ENCODE peak calls at places on chromosomes 2 and 18, in four cellular contexts. T, U, A and N are unnamed samples.

GRCh38 chr18:31825772-31826171 is 65.1 kb upstream of the SLC25A52 start:
- DNase-seq in T (no peak), U (peak), A (peak), N (peak)

GRCh38 chr18:11654736-11655604 is 34.1 kb upstream of the GNAL start:
- DNase-seq in T (peak), U (peak), A (peak), N (peak)

GRCh38 chr2:51662187-51662586 is 630.3 kb upstream of the NRXN1 start:
- DNase-seq in T (no peak), U (peak), A (no peak), N (no peak)

GRCh38 chr2:102106133-102106556 is 36.4 kb upstream of the IL1R1 start:
- DNase-seq in T (peak), U (no peak), A (no peak), N (no peak)

GRCh38 chr18:29501952-29502351 is 1325.0 kb upstream of the CDH2 start:
- DNase-seq in T (peak), U (no peak), A (no peak), N (no peak)

GRCh38 chr18:13067124-13067523 is 76.0 kb downstream of the CEP192 start:
- DNase-seq in T (no peak), U (no peak), A (no peak), N (no peak)

GRCh38 chr2:240917684-240918257 is 11.6 kb downstream of the CROCC2 start:
- DNase-seq in T (no peak), U (no peak), A (peak), N (peak)

GRCh38 chr2:204452464-204453023 is 92.7 kb upstream of the PARD3B start:
- DNase-seq in T (peak), U (peak), A (no peak), N (peak)

GRCh38 chr2:143284087-143284675 is 155.0 kb downstream of the ARHGAP15 start:
- DNase-seq in T (peak), U (peak), A (no peak), N (no peak)

GRCh38 chr18:70195852-70196434 is 9.5 kb downstream of the RTTN start:
- DNase-seq in T (peak), U (peak), A (no peak), N (no peak)

GRCh38 chr18:63317982-63318881 is 1.3 kb downstream of the BCL2 start:
- DNase-seq in T (no peak), U (peak), A (peak), N (peak)

GRCh38 chr2:64524604-64525322 is 635 bp downstream of the AFTPH start:
- DNase-seq in T (peak), U (peak), A (no peak), N (peak)

GRCh38 chr2:128451084-128451483 is 132.4 kb upstream of the HS6ST1 start:
- DNase-seq in T (no peak), U (no peak), A (peak), N (peak)

GRCh38 chr2:128450211-128451015 is 131.7 kb upstream of the HS6ST1 start:
- DNase-seq in T (no peak), U (no peak), A (peak), N (peak)

GRCh38 chr2:128448331-128449225 is 129.9 kb upstream of the HS6ST1 start:
- DNase-seq in T (no peak), U (no peak), A (peak), N (peak)

GRCh38 chr2:128447538-128447885 is 128.8 kb upstream of the HS6ST1 start:
- DNase-seq in T (no peak), U (no peak), A (no peak), N (peak)

DNA sequence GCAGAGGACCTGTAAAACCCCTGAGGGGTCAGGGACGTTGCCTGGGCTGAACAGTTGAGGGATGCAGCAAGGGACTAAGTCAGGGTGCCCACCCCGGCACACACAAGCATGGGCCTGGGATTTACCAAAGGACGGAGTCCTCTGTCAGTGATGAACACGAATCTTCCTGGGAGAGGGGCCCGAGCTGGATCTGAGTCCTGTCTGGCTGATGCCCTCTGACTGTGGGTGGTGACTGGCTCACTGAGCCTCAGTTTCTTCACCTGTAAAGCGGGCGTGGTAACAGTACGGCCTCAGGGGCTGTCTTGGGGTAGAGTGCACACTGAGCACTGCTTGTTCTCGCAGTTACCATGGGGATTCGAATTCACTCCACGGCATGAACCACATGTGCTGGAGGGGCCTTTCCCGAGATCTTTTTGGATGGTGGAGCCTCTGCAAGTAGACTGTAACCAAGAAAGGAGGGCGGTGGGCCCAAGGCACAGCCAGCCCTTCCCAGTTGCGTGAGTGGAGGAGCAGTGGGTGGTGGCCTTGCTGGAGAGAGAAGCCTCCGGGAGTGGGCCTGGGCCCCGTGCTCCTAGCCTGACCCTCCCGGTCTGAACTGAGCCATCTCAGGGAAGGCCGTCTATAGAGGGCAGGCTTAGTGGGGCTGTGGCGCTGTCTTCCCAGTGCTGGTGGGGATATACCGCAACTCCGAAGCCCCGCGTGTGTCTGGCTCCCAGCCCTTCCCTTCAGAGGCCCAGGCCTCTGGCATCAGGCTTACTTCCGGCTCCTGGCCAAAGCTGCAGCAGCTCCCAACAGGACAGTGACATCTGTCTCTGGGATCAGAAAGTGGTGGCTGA is 130.8 kb upstream of the HS6ST1 start:
- DNase-seq in T (no peak), U (peak), A (peak), N (peak)
- H4K5ac ChIP-seq in T (no peak), U (no peak), A (no peak), N (no peak)

DNA sequence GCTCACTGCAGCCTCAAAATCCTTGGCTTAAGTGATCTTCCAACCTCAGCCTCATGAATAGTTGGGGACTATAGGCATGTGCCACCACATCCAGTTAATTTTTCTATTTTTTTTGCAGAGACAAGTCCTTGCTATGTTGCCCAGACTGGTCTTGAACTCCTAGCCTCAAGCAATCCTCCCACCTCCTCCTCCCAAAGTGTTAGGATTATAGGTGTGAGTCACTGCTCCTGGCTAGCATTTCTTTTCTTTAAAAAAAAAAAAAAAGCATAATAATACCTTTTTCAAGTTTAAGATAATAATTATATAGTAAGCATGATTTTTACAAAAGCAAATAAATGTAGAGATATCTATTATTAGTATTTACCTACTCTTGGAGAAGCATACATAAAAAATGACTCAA is 36.1 kb downstream of the PPP4R1 start:
- DNase-seq in T (peak), U (peak), A (no peak), N (no peak)
- H3K27ac ChIP-seq in T (peak), U (no peak), A (no peak), N (no peak)

GRCh38 chr2:205555816-205556215 is 126.5 kb upstream of the NRP2 start:
- DNase-seq in T (no peak), U (no peak), A (no peak), N (no peak)
- H3K18ac ChIP-seq in T (no peak), U (no peak), A (no peak), N (no peak)

GRCh38 chr2:154449951-154450658 is 248.4 kb upstream of the KCNJ3 start:
- DNase-seq in T (no peak), U (no peak), A (no peak), N (no peak)
- H4K5ac ChIP-seq in T (no peak), U (no peak), A (no peak), N (no peak)

DNA sequence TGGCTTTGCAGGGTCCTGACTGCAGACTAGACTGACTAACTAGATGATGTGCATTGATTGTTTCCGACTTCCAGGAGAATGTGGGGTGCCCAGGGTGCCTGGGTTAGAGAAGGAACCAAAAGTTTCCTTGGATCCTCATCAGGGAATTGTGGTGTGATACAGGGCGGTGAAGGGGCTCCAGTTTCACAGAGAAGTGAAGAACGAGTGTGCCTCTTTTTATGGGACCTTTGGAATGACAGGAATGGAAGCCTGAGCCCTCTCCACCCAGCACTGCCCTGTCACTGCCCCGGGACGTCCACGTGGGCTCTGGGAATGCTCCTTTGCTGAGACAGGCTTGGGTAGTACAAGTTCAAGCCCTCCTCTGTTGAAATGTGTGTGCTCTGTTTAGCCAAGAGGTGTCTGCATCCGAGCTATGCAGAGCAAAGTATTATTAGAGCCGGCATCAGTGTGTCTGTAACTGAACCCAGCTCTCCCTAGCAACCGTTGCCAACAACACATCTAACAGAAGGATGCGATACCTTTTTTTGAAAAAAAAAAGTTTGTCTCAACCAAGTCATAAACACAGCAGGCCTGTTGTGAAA is 183.6 kb downstream of the SMAD7 start:
- DNase-seq in T (peak), U (peak), A (no peak), N (no peak)
- H3K27ac ChIP-seq in T (peak), U (no peak), A (no peak), N (no peak)